ENCODE peak calls at places on chromosomes 7 and 10, in nine cellular contexts. O is astrocyte of the spinal cord; Y is GM04503; H is A549; J is uterus; Q is stimulated activated CD4-positive, alpha-beta T cell treated with anti-CD3 and anti-CD28 coated beads, Interleukin-15, amount 100 ng/mL, for 24 hours; T is Right ventricle myocardium superior; Z is HT1080; P is HS-5. A is an unnamed sample.

GRCh38 chr7:10952588-10952987 is 21.1 kb upstream of the PHF14 start:
- DNase-seq in Y (no peak), O (no peak), H (no peak), Q (no peak), J (no peak), Z (no peak), P (no peak), T (no peak), A (no peak)

GRCh38 chr10:124231188-124232135 is 138.1 kb upstream of the CHST15 start:
- DNase-seq in T (no peak), H (no peak), O (no peak), Q (peak; percentile 61), Y (no peak), J (no peak), Z (no peak), P (no peak), A (no peak)

GRCh38 chr10:119301397-119301796 is 94.0 kb downstream of the GRK5 start:
- DNase-seq in J (no peak), T (peak; percentile 45), O (no peak), Z (peak; percentile 44), H (no peak), Y (no peak), P (no peak), Q (peak; percentile 79), A (no peak)

GRCh38 chr10:98638920-98639319 is 192.2 kb upstream of the HPS1 start:
- DNase-seq in J (no peak), O (no peak), Y (no peak), P (no peak), Q (no peak), T (no peak), Z (peak; percentile 51), H (no peak), A (no peak)

GRCh38 chr7:73802459-73802858 is 28.3 kb upstream of the CLDN4 start:
- DNase-seq in T (no peak), Q (no peak), H (no peak), Z (no peak), Y (no peak), P (no peak), O (no peak), J (no peak), A (no peak)

GRCh38 chr10:5952731-5953385 is 24.5 kb downstream of the IL15RA start:
- DNase-seq in J (peak; percentile 11), T (no peak), Y (no peak), P (no peak), Q (no peak), H (no peak), O (no peak), Z (no peak), A (no peak)

GRCh38 chr7:44638611-44639557 is 32.5 kb downstream of the OGDH start:
- DNase-seq in T (peak; percentile 75), P (peak; percentile 84), O (peak; percentile 74), J (peak; percentile 43), Q (peak; percentile 89), H (peak; percentile 81), Z (peak; percentile 96), Y (no peak), A (no peak)

GRCh38 chr10:21827308-21827707 is 176.2 kb downstream of the DNAJC1 start:
- DNase-seq in T (no peak), Y (no peak), Q (no peak), J (no peak), Z (no peak), H (no peak), P (no peak), O (no peak), A (no peak)

GRCh38 chr7:134130124-134130523 is 3.0 kb downstream of the LRGUK start:
- DNase-seq in Q (no peak), H (no peak), O (no peak), T (no peak), P (no peak), Y (no peak), J (no peak), Z (no peak), A (no peak)

GRCh38 chr7:29748286-29749099 is 57.8 kb upstream of the WIPF3 start:
- DNase-seq in H (peak; percentile 13), T (no peak), J (no peak), P (no peak), Z (peak; percentile 35), Q (no peak), Y (no peak), O (peak; percentile 43), A (no peak)

GRCh38 chr10:123669901-123670300 is 3.7 kb downstream of the GPR26 start:
- DNase-seq in J (no peak), P (peak; percentile 69), T (no peak), H (no peak), Z (no peak), Y (peak; percentile 49), Q (no peak), O (no peak), A (no peak)

GRCh38 chr10:97687785-97688781 is 1.0 kb upstream of the AVPI1 start:
- DNase-seq in P (no peak), J (no peak), Y (peak; percentile 45), H (no peak), O (peak; percentile 48), Z (no peak), Q (no peak), T (no peak), A (peak; percentile 71)

GRCh38 chr7:47211467-47212121 is 370.3 kb downstream of the TNS3 start:
- DNase-seq in P (no peak), Q (no peak), T (no peak), O (no peak), H (no peak), J (no peak), Z (no peak), Y (no peak), A (no peak)

GRCh38 chr10:69912584-69912983 is 110.9 kb downstream of the COL13A1 start:
- DNase-seq in T (no peak), P (no peak), H (no peak), Y (no peak), O (no peak), Q (no peak), Z (no peak), J (peak; percentile 27), A (no peak)

GRCh38 chr7:155355176-155355575 is 57.5 kb downstream of the INSIG1 start:
- DNase-seq in Z (no peak), P (no peak), O (no peak), Y (no peak), J (no peak), T (no peak), H (no peak), Q (no peak), A (no peak)

GRCh38 chr10:132467464-132468149 is 70.0 kb upstream of the INPP5A start:
- DNase-seq in Y (no peak), O (no peak), T (peak; percentile 39), Z (no peak), J (peak; percentile 55), H (no peak), P (no peak), Q (no peak), A (no peak)

GRCh38 chr10:119299531-119299930 is 92.2 kb downstream of the GRK5 start:
- DNase-seq in H (no peak), P (no peak), T (no peak), O (no peak), Z (no peak), Q (no peak), J (no peak), Y (no peak), A (no peak)

GRCh38 chr10:97416565-97416964 is 9.4 kb upstream of the PGAM1 start:
- DNase-seq in Q (no peak), Y (no peak), T (no peak), Z (no peak), O (no peak), P (no peak), H (no peak), J (no peak), A (no peak)

GRCh38 chr7:20275637-20276036 is 55.1 kb upstream of the ITGB8 start:
- DNase-seq in O (no peak), J (no peak), H (no peak), P (no peak), Y (peak; percentile 59), Q (no peak), T (no peak), Z (no peak), A (no peak)

GRCh38 chr7:131074585-131074984 is 253.1 kb upstream of the MKLN1 start:
- DNase-seq in Y (no peak), P (no peak), J (no peak), O (no peak), Q (no peak), Z (no peak), H (no peak), T (no peak), A (no peak)

GRCh38 chr7:32221056-32221455 is 150.8 kb upstream of the PDE1C start:
- DNase-seq in H (no peak), Q (no peak), O (no peak), Z (no peak), Y (no peak), J (no peak), P (no peak), T (no peak), A (no peak)

GRCh38 chr7:116876664-116877442 is 14.5 kb downstream of the CAPZA2 start:
- DNase-seq in J (no peak), Z (no peak), Q (no peak), H (no peak), Y (no peak), T (peak; percentile 71), O (no peak), P (no peak), A (no peak)

GRCh38 chr10:73232887-73233286 is 14.2 kb downstream of the DNAJC9 start:
- DNase-seq in Y (no peak), H (no peak), Q (no peak), J (no peak), P (no peak), Z (no peak), T (no peak), O (no peak), A (no peak)

GRCh38 chr7:2004841-2005351 is 227.8 kb downstream of the MAD1L1 start:
- DNase-seq in O (no peak), T (peak; percentile 32), Q (no peak), J (peak; percentile 11), Y (no peak), Z (no peak), H (no peak), P (no peak), A (no peak)

GRCh38 chr10:43227911-43228782 is 38.7 kb downstream of the RASGEF1A start:
- DNase-seq in O (no peak), T (peak; percentile 31), H (no peak), Y (no peak), Q (no peak), J (peak; percentile 6), P (no peak), Z (no peak), A (no peak)

GRCh38 chr10:103690281-103690680 is 165.1 kb downstream of the SH3PXD2A start:
- DNase-seq in J (peak; percentile 59), P (no peak), T (no peak), H (no peak), Y (no peak), Z (no peak), Q (no peak), O (no peak), A (no peak)

GRCh38 chr7:7931626-7932025 is 37.0 kb upstream of the GLCCI1 start:
- DNase-seq in P (no peak), Z (no peak), J (no peak), Y (no peak), T (no peak), H (no peak), Q (no peak), O (no peak), A (no peak)

A was measured in skeletal muscle cell.